ENCODE peak calls at places on chromosomes 7 and 10, in eight cellular contexts. F is caudate nucleus; N is skeletal muscle cell; B is activated T-cell treated with anti-CD3 and anti-CD28 coated beads, Interleukin-2, amount 50 U/mL, for 72 hours; R is HuH-7; J is T follicular helper cell; Y is tibial nerve; O is stimulated activated CD8-positive, alpha-beta memory T cell treated with anti-CD3 and anti-CD28 coated beads, Interleukin-7, amount 100 ng/mL, for 1 hour. W is an unnamed sample.

GRCh38 chr10:50322075-50322474 is 70.8 kb upstream of the ASAH2 start:
- DNase-seq in B (no peak), N (no peak), R (no peak), J (no peak), Y (no peak), O (no peak), F (no peak), W (peak; percentile 26)

GRCh38 chr10:14240253-14241189 is 90.2 kb downstream of the FRMD4A start:
- DNase-seq in B (no peak), F (no peak), Y (no peak), O (no peak), J (no peak), R (no peak), N (no peak), W (no peak)

GRCh38 chr7:3091631-3092030 is 48.0 kb upstream of the CARD11 start:
- DNase-seq in O (no peak), Y (no peak), J (no peak), N (no peak), F (no peak), R (no peak), B (no peak), W (no peak)

GRCh38 chr10:50310560-50311174 is 59.4 kb upstream of the ASAH2 start:
- DNase-seq in F (no peak), O (no peak), N (no peak), J (no peak), Y (no peak), R (peak; percentile 42), B (peak; percentile 15), W (no peak)

GRCh38 chr7:51685794-51686193 is 369.2 kb upstream of the COBL start:
- DNase-seq in R (no peak), O (no peak), F (no peak), Y (no peak), N (no peak), J (no peak), B (no peak), W (no peak)

GRCh38 chr10:100984670-100985177 is 2.6 kb downstream of the MRPL43 start:
- DNase-seq in R (no peak), O (no peak), Y (no peak), B (no peak), N (no peak), J (no peak), F (no peak), W (no peak)

GRCh38 chr7:129652914-129653313 is 41.4 kb downstream of the NRF1 start:
- DNase-seq in O (no peak), N (no peak), F (no peak), J (no peak), B (peak; percentile 19), Y (no peak), R (no peak), W (no peak)

GRCh38 chr7:69947998-69948397 is 349.7 kb downstream of the AUTS2 start:
- DNase-seq in B (no peak), N (no peak), F (no peak), Y (no peak), R (no peak), J (no peak), O (no peak), W (no peak)

GRCh38 chr7:1889556-1890181 is 219.6 kb downstream of the ELFN1 start:
- DNase-seq in F (no peak), R (no peak), Y (no peak), J (no peak), O (no peak), N (no peak), B (no peak), W (no peak)

GRCh38 chr7:82257118-82257695 is 186.4 kb downstream of the CACNA2D1 start:
- DNase-seq in R (no peak), N (no peak), O (no peak), Y (no peak), J (no peak), B (no peak), F (no peak), W (no peak)

GRCh38 chr10:48289652-48290238 is 15.2 kb upstream of the FRMPD2 start:
- DNase-seq in B (peak; percentile 35), O (peak; percentile 5), F (peak; percentile 33), N (no peak), R (peak; percentile 34), Y (peak; percentile 72), J (peak; percentile 10), W (peak; percentile 40)

GRCh38 chr7:140404565-140405080 is 765 bp downstream of the RAB19 start:
- DNase-seq in B (no peak), J (no peak), F (no peak), N (no peak), O (no peak), Y (no peak), R (no peak), W (no peak)

GRCh38 chr10:91514025-91514424 is 103.9 kb downstream of the HECTD2 start:
- DNase-seq in F (no peak), N (no peak), Y (no peak), B (no peak), R (no peak), O (no peak), J (no peak), W (no peak)

GRCh38 chr10:132423966-132424847 is 27.2 kb downstream of the PWWP2B start:
- DNase-seq in N (no peak), Y (no peak), R (no peak), F (no peak), B (no peak), O (no peak), J (no peak), W (no peak)

GRCh38 chr7:75658369-75658768 is 80.4 kb downstream of the HIP1 start:
- DNase-seq in F (no peak), O (no peak), R (no peak), Y (no peak), J (no peak), B (no peak), N (no peak), W (no peak)

GRCh38 chr10:48607356-48608278 is 2.7 kb upstream of the ARHGAP22 start:
- DNase-seq in R (no peak), J (no peak), F (no peak), O (no peak), Y (no peak), B (no peak), N (no peak), W (no peak)

GRCh38 chr7:76506081-76506440 is 4.3 kb upstream of the UPK3B start:
- DNase-seq in R (no peak), F (no peak), B (no peak), J (no peak), Y (no peak), N (no peak), O (no peak), W (no peak)

GRCh38 chr7:86209036-86209435 is 434.7 kb upstream of the GRM3 start:
- DNase-seq in J (no peak), F (no peak), Y (no peak), B (no peak), N (no peak), O (no peak), R (no peak), W (no peak)

GRCh38 chr10:42954776-42955492 is 121.9 kb upstream of the RET start:
- DNase-seq in R (no peak), F (no peak), J (no peak), O (no peak), B (no peak), N (no peak), Y (no peak), W (no peak)

W was measured in GM13977.